ENCODE peak calls at places on chromosome 1, in ten cellular contexts. D, W, N, H, S, I, M, L, Y and P are unnamed samples.

GRCh38 chr1:96522927-96523326 is 198.7 kb upstream of the PTBP2 start:
- DNase-seq in D (no peak), W (no peak), N (no peak), H (no peak), S (no peak), I (no peak), M (no peak), L (no peak), Y (no peak), P (no peak)

GRCh38 chr1:62371375-62371774 is 52.1 kb upstream of the KANK4 start:
- DNase-seq in D (no peak), W (no peak), N (no peak), H (no peak), S (no peak), I (no peak), M (no peak), L (no peak), Y (no peak), P (no peak)

GRCh38 chr1:155392898-155393411 is 72.3 kb downstream of the RUSC1 start:
- DNase-seq in D (no peak), W (peak), N (no peak), H (no peak), S (peak), I (no peak), M (no peak), L (no peak), Y (no peak), P (peak)

GRCh38 chr1:5616366-5617178 is 375.7 kb downstream of the NPHP4 start:
- DNase-seq in D (no peak), W (no peak), N (no peak), H (no peak), S (no peak), I (no peak), M (no peak), L (no peak), Y (no peak), P (no peak)

GRCh38 chr1:17014671-17015567 is 3.2 kb upstream of the ATP13A2 start:
- DNase-seq in D (no peak), W (no peak), N (no peak), H (no peak), S (no peak), I (no peak), M (no peak), L (peak), Y (no peak), P (no peak)

GRCh38 chr1:234250747-234251146 is 122.5 kb upstream of the COA6 start:
- DNase-seq in D (no peak), W (no peak), N (no peak), H (no peak), S (no peak), I (no peak), M (no peak), L (no peak), Y (no peak), P (no peak)

GRCh38 chr1:61819421-61819820 is 77.1 kb downstream of the PATJ start:
- DNase-seq in D (no peak), W (no peak), N (no peak), H (no peak), S (no peak), I (no peak), M (no peak), L (no peak), Y (no peak), P (no peak)

GRCh38 chr1:22275211-22275610 is 132.3 kb upstream of the WNT4 start:
- DNase-seq in D (peak), W (no peak), N (no peak), H (no peak), S (no peak), I (no peak), M (no peak), L (no peak), Y (peak), P (no peak)

GRCh38 chr1:189567890-189568289 is 909.8 kb downstream of the BRINP3 start:
- DNase-seq in D (no peak), W (no peak), N (no peak), H (no peak), S (no peak), I (no peak), M (no peak), L (no peak), Y (no peak), P (peak)

GRCh38 chr1:98662354-98662665 is 789 bp downstream of the SNX7 start:
- DNase-seq in D (no peak), W (no peak), N (no peak), H (no peak), S (peak), I (no peak), M (peak), L (no peak), Y (peak), P (no peak)

GRCh38 chr1:98659879-98660278 is 1.6 kb upstream of the SNX7 start:
- DNase-seq in D (no peak), W (no peak), N (no peak), H (no peak), S (no peak), I (no peak), M (no peak), L (no peak), Y (no peak), P (no peak)

GRCh38 chr1:98660941-98661543 is 479 bp upstream of the SNX7 start:
- DNase-seq in D (no peak), W (no peak), N (no peak), H (no peak), S (no peak), I (no peak), M (no peak), L (no peak), Y (no peak), P (no peak)

DNA sequence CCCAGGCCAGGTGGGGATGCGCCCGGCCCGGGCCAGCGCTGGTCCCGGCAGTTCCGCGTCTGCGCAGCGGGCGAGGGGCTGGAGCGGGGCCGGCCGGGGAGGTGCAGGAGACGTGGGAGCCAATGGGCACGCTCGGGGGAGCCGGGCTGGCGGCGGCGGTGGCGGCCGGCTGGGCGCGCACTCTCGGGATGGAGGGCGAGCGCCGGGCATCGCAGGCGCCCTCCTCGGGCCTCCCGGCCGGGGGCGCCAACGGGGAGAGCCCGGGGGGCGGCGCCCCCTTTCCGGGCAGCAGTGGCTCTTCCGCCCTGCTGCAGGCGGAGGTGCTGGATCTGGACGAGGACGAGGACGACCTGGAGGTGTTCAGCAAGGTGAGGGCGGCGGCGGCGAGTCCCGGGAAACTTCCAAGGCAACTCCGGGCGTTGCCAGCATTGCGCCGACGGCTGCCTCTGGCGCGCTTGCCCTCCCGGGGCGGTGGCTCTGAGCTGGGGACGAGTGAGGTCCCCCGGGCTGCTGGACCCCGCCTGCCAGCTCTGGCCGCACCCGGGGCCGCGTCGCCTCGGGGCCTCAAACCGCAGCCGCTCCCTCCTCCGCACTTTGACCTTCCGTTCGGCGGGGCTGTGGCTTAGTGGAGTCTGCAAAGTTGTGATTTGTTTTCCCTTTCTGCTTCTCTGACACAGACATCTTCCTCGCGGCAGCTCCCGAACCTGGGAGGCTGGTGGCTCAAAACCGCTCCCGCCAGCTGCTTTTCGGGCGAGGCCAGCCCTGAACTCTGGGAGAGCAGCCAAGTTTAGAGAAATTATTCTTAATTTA is at the start of gene SNX7:
- DNase-seq in D (peak), W (peak), N (peak), H (no peak), S (peak), I (peak), M (peak), L (peak), Y (peak), P (no peak)
- TF ChIP-seq CTCF in D (no peak), W (no peak), N (no peak), H (peak), S (no peak), I (peak), M (peak), L (no peak), Y (no peak), P (peak)

GRCh38 chr1:68227598-68227997 is 4.7 kb downstream of the WLS start:
- DNase-seq in D (no peak), W (no peak), N (no peak), H (no peak), S (no peak), I (no peak), M (no peak), L (no peak), Y (no peak), P (no peak)

GRCh38 chr1:68229927-68230812 is 2.2 kb downstream of the WLS start:
- DNase-seq in D (no peak), W (no peak), N (no peak), H (no peak), S (no peak), I (no peak), M (no peak), L (no peak), Y (no peak), P (no peak)

GRCh38 chr1:68230901-68231626 is 1.3 kb downstream of the WLS start:
- DNase-seq in D (peak), W (peak), N (no peak), H (no peak), S (no peak), I (no peak), M (no peak), L (peak), Y (peak), P (no peak)

GRCh38 chr1:68231627-68232303 is 558 bp downstream of the WLS start:
- DNase-seq in D (peak), W (peak), N (no peak), H (no peak), S (peak), I (peak), M (peak), L (peak), Y (peak), P (no peak)

GRCh38 chr1:68228833-68229232 is 3.5 kb downstream of the WLS start:
- DNase-seq in D (no peak), W (no peak), N (no peak), H (no peak), S (no peak), I (no peak), M (no peak), L (no peak), Y (no peak), P (no peak)
- H3K4me3 ChIP-seq in D (no peak), W (peak), N (no peak), H (no peak), S (no peak), I (no peak), M (peak), L (no peak), Y (no peak), P (no peak)

GRCh38 chr1:241460098-241460873 is 59.3 kb downstream of the FH start:
- DNase-seq in D (no peak), W (no peak), N (no peak), H (no peak), S (no peak), I (no peak), M (no peak), L (no peak), Y (no peak), P (no peak)

GRCh38 chr1:241462371-241462770 is 57.2 kb downstream of the FH start:
- DNase-seq in D (no peak), W (no peak), N (no peak), H (no peak), S (no peak), I (no peak), M (no peak), L (no peak), Y (no peak), P (no peak)

GRCh38 chr1:241470361-241470760 is 49.2 kb downstream of the FH start:
- DNase-seq in D (no peak), W (no peak), N (no peak), H (no peak), S (no peak), I (no peak), M (no peak), L (no peak), Y (no peak), P (no peak)

GRCh38 chr1:241465673-241466072 is 53.9 kb downstream of the FH start:
- DNase-seq in D (no peak), W (no peak), N (no peak), H (no peak), S (no peak), I (no peak), M (no peak), L (no peak), Y (no peak), P (no peak)

DNA sequence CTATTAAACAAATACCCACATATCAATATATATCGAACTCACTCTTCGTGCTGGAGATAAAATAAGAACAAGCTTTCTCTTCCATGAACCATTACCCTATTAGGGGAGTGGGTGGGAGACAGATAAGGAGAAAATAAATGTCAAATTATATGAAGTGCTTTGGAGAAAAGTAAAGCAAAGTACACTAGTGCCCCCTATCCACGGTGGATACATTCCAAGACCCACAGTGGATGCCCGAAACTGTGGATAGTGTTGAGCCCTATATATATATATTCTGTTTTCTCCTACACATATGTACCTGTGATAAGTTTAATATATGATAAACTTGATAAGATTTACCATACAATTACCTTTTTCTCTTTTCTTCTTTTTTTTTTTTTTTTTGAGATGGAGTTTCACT is 54.6 kb downstream of the FH start:
- DNase-seq in D (no peak), W (no peak), N (no peak), H (no peak), S (no peak), I (no peak), M (no peak), L (no peak), Y (no peak), P (no peak)
- TF ChIP-seq CTCF in D (no peak), W (no peak), N (no peak), H (no peak), S (no peak), I (no peak), M (no peak), L (no peak), Y (no peak), P (no peak)

DNA sequence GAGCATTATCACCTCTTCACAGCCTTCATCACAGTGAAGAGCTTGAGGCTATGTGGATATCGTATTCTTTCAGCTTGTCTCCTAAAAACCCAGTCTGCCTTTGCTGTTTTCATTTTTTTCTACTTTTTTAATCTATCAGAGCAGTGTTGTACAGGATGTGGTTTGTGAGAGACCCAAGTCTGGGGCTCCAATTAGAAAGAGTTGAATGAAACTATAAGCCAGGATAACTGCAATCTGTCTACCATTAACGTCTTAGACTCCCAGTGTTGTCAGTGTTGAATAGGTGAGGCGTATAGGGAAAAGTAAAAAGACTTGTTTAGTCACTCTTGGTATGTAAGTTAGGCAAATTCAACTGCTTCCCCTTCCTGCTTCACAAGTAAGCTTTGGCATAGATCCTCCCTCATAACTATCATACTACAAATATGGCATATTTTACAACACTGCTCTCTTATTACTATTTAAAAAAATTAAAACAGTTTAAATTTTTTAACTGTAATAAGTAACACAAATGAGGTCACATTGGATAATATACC is 1225.8 kb upstream of the PRMT6 start:
- DNase-seq in D (no peak), W (no peak), N (no peak), H (no peak), S (no peak), I (no peak), M (no peak), L (no peak), Y (no peak), P (peak)
- H3K4me3 ChIP-seq in D (no peak), W (no peak), N (no peak), H (no peak), S (no peak), I (no peak), M (no peak), L (no peak), Y (no peak), P (no peak)